ENCODE peak calls at places on chromosomes 1 and 21, in five cellular contexts. E is H9, V is brain microvascular endothelial cell, X is astrocyte, M is right cardiac atrium. B is an unnamed sample.

GRCh38 chr1:201678264-201679101 is 139.6 kb downstream of the NAV1 start:
- DNase-seq in M (no peak), X (peak; percentile 84), E (peak; percentile 69), V (peak; percentile 24), B (no peak)

GRCh38 chr1:240100351-240100750 is 8.7 kb downstream of the FMN2 start:
- DNase-seq in M (no peak), X (peak; percentile 72), E (no peak), V (no peak), B (peak; percentile 85)

GRCh38 chr1:223248787-223249175 is 105.7 kb upstream of the TLR5 start:
- DNase-seq in E (no peak), V (no peak), X (no peak), M (no peak), B (no peak)

GRCh38 chr1:34140011-34140676 is 24.9 kb downstream of the CSMD2 start:
- DNase-seq in E (no peak), V (no peak), X (no peak), M (no peak), B (no peak)

GRCh38 chr21:46437096-46437498 is 21.6 kb upstream of the DIP2A start:
- DNase-seq in M (no peak), X (no peak), E (no peak), V (no peak), B (no peak)

GRCh38 chr1:30783244-30783915 is 25.8 kb upstream of the LAPTM5 start:
- DNase-seq in E (no peak), M (peak; percentile 49), V (no peak), X (no peak), B (peak; percentile 55)

GRCh38 chr1:201551877-201552731 is 13.2 kb downstream of the NAV1 start:
- DNase-seq in X (peak; percentile 90), M (no peak), V (peak; percentile 70), E (no peak), B (peak; percentile 76)

GRCh38 chr21:32921632-32922230 is 104.0 kb upstream of the OLIG2 start:
- DNase-seq in M (no peak), V (no peak), X (no peak), E (peak; percentile 60), B (peak; percentile 72)

GRCh38 chr1:76835203-76835602 is 32.1 kb upstream of the ST6GALNAC5 start:
- DNase-seq in M (no peak), E (no peak), X (peak; percentile 77), V (peak; percentile 3), B (no peak)

GRCh38 chr1:22231995-22232690 is 89.2 kb upstream of the WNT4 start:
- DNase-seq in X (no peak), M (no peak), E (no peak), V (no peak), B (peak; percentile 73)

GRCh38 chr1:22018583-22019559 is 17.4 kb downstream of the CELA3A start:
- DNase-seq in M (peak; percentile 49), V (peak; percentile 96), E (no peak), X (peak; percentile 85), B (peak; percentile 95)

GRCh38 chr1:198764748-198765147 is 125.9 kb downstream of the PTPRC start:
- DNase-seq in E (no peak), V (no peak), M (no peak), X (no peak), B (no peak)

GRCh38 chr1:78464449-78464891 is 26.3 kb upstream of the PTGFR start:
- DNase-seq in M (no peak), E (no peak), V (peak; percentile 43), X (peak; percentile 69), B (no peak)

GRCh38 chr1:233704882-233705723 is 91.2 kb downstream of the KCNK1 start:
- DNase-seq in X (no peak), M (no peak), V (no peak), E (no peak), B (no peak)

GRCh38 chr21:34047835-34048234 is 25.5 kb upstream of the MRPS6 start:
- DNase-seq in V (no peak), X (no peak), M (no peak), E (no peak), B (no peak)

DNA sequence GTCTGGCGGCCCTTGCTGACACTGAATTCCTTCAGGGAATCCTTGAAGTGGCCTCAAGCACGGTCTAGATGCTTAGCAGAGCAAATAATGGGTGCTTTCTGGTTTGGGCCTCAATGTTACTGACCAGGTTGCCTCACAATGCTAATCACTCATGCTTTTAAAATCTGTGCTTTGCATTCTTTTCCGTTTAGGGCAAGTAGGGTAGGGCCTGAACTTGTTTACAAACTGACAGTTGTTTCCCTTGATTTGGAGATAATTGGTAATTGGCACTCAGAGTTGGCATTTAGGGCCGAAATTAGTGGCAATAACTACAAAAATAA is 1.4 kb downstream of the VPS13D start:
- DNase-seq in E (no peak), M (no peak), X (no peak), V (no peak), B (peak; percentile 77)
- H3K27ac ChIP-seq in E (no peak overlapping the region), M (peak overlapping the region; percentile 65), X (no peak overlapping the region), V (no peak overlapping the region), B (peak overlapping the region; percentile 36)

GRCh38 chr1:153543738-153544135 is 1.9 kb downstream of the S100A4 start:
- DNase-seq in E (no peak), V (no peak), X (no peak), M (no peak), B (peak; percentile 50)
- H3K27ac ChIP-seq in E (no peak overlapping the region), V (no peak overlapping the region), X (no peak overlapping the region), M (no peak overlapping the region), B (peak overlapping the region; percentile 45)

DNA sequence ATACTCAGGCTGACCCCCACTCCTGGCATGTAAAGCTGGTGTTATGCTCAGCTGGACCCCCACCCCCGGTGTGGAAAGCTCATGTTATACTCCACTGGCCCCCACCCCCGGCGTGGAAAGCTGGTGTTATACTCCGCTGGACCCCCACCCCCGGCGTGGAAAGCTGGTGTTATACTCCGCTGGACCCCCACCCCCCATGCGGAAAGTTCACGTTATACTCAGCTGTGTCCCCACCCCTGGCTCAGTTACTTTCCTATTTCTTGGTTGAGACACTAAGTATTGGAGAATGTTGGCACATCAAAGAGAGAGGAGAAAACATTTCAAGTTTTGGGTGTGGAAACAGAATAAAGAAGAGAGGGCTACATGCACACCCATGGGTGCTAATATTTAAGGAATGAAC is 37.8 kb downstream of the UMODL1 start:
- DNase-seq in M (peak; percentile 7), E (no peak), V (no peak), X (no peak), B (peak; percentile 76)
- H3K27ac ChIP-seq in M (no peak overlapping the region), E (no peak overlapping the region), V (no peak overlapping the region), X (no peak overlapping the region), B (no peak overlapping the region)

DNA sequence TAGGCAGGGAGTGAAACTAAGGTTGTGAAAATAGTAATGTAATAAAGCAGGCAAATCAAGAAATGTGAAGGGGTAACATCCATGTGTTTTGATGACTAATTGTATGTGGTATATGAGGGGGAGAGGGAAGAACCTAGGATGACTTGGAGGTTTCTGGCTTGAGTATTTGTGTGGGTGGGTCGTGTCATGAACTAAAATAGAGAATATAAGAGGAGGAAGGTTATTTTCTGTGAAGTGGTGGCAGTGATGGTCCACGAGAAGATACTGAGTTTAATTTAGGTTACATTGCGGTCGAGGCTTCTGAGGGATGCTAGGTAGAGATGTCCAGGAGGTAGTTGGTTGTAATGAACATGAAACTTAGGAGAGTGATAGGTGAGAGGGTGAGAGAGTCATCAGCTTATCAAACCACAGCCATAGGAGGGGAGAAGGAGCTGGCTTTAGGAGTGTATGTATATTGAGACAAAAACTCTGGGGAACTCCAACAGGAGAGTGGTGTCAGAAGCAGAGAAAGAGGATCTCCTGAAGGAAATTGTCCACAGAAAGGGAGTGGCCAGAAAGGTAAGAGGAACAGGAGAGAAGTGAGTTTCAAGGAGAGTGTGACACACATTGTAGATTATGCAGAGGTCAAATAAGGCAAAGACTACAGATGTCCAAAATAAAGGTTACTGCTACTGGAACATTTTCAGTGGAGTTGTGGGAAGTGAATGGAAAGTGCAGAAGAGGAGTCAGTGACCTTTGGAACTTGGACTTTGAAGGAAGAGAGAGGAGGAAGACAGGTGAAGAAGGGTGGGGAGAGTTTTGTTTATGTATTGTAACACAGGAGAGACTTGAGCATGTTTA is 89.0 kb upstream of the MACF1 start:
- DNase-seq in E (no peak), X (peak; percentile 89), V (peak; percentile 78), M (no peak), B (peak; percentile 83)
- H3K27ac ChIP-seq in E (no peak overlapping the region), X (peak overlapping the region; percentile 50), V (peak overlapping the region; percentile 44), M (no peak overlapping the region), B (peak overlapping the region; percentile 74)

DNA sequence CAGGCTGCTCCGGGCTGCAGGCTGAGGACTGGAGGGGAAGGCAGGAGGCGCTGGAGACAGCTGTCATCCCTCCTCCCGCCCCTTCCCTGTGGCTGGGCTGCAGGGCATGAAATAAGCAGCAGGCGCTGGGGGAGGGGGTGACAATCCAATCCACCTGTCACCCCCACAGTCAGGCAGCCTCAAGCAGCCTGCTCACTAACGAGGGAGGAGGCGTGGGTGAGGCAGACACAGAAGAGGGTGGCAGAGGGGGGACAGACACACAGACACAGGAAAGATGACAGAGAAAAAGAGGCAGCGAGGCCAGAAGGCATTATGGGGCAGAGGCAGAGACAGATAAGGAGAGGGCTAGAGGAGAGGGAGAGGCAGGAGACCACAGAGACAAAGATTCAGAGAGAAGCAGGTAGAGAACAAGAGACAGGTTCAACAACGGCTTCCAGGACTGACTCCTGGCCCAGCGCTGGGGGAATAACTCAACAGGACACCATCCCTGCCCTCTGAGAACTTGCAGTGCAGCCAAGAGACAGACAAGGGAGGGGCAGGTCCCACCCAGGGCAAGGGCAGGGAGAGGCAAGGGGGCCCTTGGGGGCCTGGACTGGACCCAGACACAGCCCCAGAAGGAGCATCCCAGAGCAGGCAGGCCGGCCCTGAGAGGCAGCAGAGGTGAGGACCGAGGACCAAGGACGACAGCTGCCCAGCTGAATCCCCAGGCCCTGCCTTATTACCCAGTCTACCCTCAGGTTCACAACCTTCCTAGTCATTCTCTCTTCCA is 11.2 kb downstream of the MEF2D start:
- DNase-seq in X (no peak), V (no peak), M (peak; percentile 54), E (peak; percentile 66), B (peak; percentile 78)
- H3K27ac ChIP-seq in X (no peak overlapping the region), V (no peak overlapping the region), M (peak overlapping the region; percentile 96), E (no peak overlapping the region), B (peak overlapping the region; percentile 75)

DNA sequence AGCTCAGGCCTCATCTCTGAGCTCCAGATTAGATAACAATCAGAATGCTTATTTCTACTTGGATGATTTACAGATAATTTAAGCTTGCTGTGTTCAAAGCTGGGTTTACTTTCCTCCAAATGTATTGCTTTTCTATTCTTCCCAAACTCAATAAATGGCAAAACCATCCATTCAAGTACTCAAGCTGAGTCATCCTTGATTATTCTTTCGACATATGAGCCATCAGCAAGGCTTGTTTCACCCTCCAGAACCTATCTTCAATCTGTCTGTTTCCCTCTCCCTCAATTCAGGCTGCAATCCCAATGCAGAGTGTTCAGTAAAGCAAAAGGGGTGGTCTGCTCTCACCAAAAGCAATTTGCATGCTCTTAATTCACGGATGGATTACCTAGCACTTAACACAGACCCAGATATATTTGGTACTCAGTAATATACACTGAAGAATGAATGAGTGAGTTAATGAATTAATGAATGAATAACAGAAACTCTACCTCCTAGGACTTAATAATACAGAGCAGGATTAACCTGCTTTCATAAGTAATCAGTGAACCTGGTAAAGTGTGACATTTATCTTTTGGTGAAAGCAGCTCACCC is 41.8 kb downstream of the DDR2 start:
- DNase-seq in X (peak; percentile 55), V (no peak), M (no peak), E (no peak), B (no peak)
- H3K27ac ChIP-seq in X (peak overlapping the region; percentile 11), V (peak overlapping the region; percentile 36), M (no peak overlapping the region), E (no peak overlapping the region), B (peak overlapping the region; percentile 84)

GRCh38 chr1:54292015-54292739 is 92.2 kb downstream of the MRPL37 start:
- DNase-seq in V (no peak), X (no peak), E (no peak), M (no peak), B (peak; percentile 48)
- H3K27ac ChIP-seq in V (no peak overlapping the region), X (no peak overlapping the region), E (no peak overlapping the region), M (peak overlapping the region; percentile 14), B (no peak overlapping the region)